ENCODE peak calls at places on chromosomes 2 and 18, in six cellular contexts. J is amygdala, X is GM12865, F is iris pigment epithelial cell, B is esophagus squamous epithelium, S is T-cell. R is an unnamed sample.

GRCh38 chr2:190468814-190469569 is 60.8 kb downstream of the MFSD6 start:
- DNase-seq in J (no peak), X (peak), F (peak), B (no peak), S (no peak), R (peak)

GRCh38 chr2:144904612-144905011 is 384.7 kb upstream of the ZEB2 start:
- DNase-seq in J (no peak), X (no peak), F (no peak), B (no peak), S (no peak), R (no peak)

GRCh38 chr2:33275689-33276444 is 200.6 kb upstream of the RASGRP3 start:
- DNase-seq in J (no peak), X (no peak), F (peak), B (no peak), S (peak), R (peak)

GRCh38 chr2:18961991-18962421 is 372.6 kb upstream of the NT5C1B start:
- DNase-seq in J (no peak), X (no peak), F (no peak), B (no peak), S (no peak), R (no peak)

GRCh38 chr18:55592572-55592971 is 4.6 kb upstream of the TCF4 start:
- DNase-seq in J (no peak), X (no peak), F (peak), B (no peak), S (no peak), R (no peak)

GRCh38 chr18:49758263-49758610 is 55.1 kb downstream of the ACAA2 start:
- DNase-seq in J (no peak), X (no peak), F (no peak), B (no peak), S (no peak), R (no peak)

GRCh38 chr18:6374935-6375529 is 39.7 kb downstream of the L3MBTL4 start:
- DNase-seq in J (no peak), X (no peak), F (no peak), B (no peak), S (no peak), R (no peak)

GRCh38 chr2:222352981-222353380 is 54.2 kb upstream of the PAX3 start:
- DNase-seq in J (no peak), X (no peak), F (no peak), B (no peak), S (no peak), R (no peak)

GRCh38 chr2:30862054-30862651 is 54.9 kb upstream of the CAPN13 start:
- DNase-seq in J (peak), X (peak), F (peak), B (no peak), S (peak), R (no peak)

GRCh38 chr2:157364257-157364974 is 38.8 kb upstream of the ERMN start:
- DNase-seq in J (no peak), X (peak), F (no peak), B (no peak), S (no peak), R (no peak)

GRCh38 chr2:191818133-191818532 is 28.8 kb downstream of the CAVIN2 start:
- DNase-seq in J (no peak), X (no peak), F (no peak), B (no peak), S (no peak), R (no peak)

GRCh38 chr2:22817197-22817596 is 567.8 kb upstream of the KLHL29 start:
- DNase-seq in J (no peak), X (no peak), F (no peak), B (no peak), S (no peak), R (no peak)

GRCh38 chr18:45670281-45670962 is 53.6 kb upstream of the SLC14A1 start:
- DNase-seq in J (no peak), X (peak), F (peak), B (no peak), S (peak), R (no peak)

GRCh38 chr18:48988508-48989303 is 37.9 kb upstream of the SMAD7 start:
- DNase-seq in J (no peak), X (no peak), F (no peak), B (no peak), S (no peak), R (no peak)

R was measured in ascending aorta.